ENCODE peak calls at places on chromosomes 3 and 15, in six cellular contexts. One of them, this sample, is unnamed.

GRCh38 chr3:66047321-66048050 is 8.8 kb upstream of the MAGI1 start:
- DNase-seq in HCT116: no peak
- DNase-seq in ELR: peak; percentile 69
- DNase-seq in iris pigment epithelial cell: peak; percentile 60
- DNase-seq in stimulated activated CD4-positive, alpha-beta T cell treated with anti-CD3 and anti-CD28 coated beads, Interleukin-15, amount 100 ng/mL, for 24 hours: no peak
- DNase-seq in DMS53: no peak
- DNase-seq in this sample: no peak

GRCh38 chr3:112647122-112647521 is 6.2 kb upstream of the CCDC80 start:
- DNase-seq in HCT116: no peak
- DNase-seq in ELR: peak; percentile 94
- DNase-seq in iris pigment epithelial cell: peak; percentile 93
- DNase-seq in stimulated activated CD4-positive, alpha-beta T cell treated with anti-CD3 and anti-CD28 coated beads, Interleukin-15, amount 100 ng/mL, for 24 hours: no peak
- DNase-seq in DMS53: peak; percentile 77
- DNase-seq in this sample: no peak

GRCh38 chr15:98347001-98347400 is 301.3 kb upstream of the IGF1R start:
- DNase-seq in HCT116: no peak
- DNase-seq in ELR: no peak
- DNase-seq in iris pigment epithelial cell: no peak
- DNase-seq in stimulated activated CD4-positive, alpha-beta T cell treated with anti-CD3 and anti-CD28 coated beads, Interleukin-15, amount 100 ng/mL, for 24 hours: no peak
- DNase-seq in DMS53: no peak
- DNase-seq in this sample: no peak

GRCh38 chr3:3998140-3998977 is 199.1 kb downstream of the LRRN1 start:
- DNase-seq in HCT116: peak; percentile 2
- DNase-seq in ELR: peak; percentile 4
- DNase-seq in iris pigment epithelial cell: peak; percentile 31
- DNase-seq in stimulated activated CD4-positive, alpha-beta T cell treated with anti-CD3 and anti-CD28 coated beads, Interleukin-15, amount 100 ng/mL, for 24 hours: peak; percentile 21
- DNase-seq in DMS53: peak; percentile 59
- DNase-seq in this sample: peak; percentile 15

GRCh38 chr3:144189044-144189443 is 217.4 kb downstream of the DIPK2A start:
- DNase-seq in HCT116: no peak
- DNase-seq in ELR: no peak
- DNase-seq in iris pigment epithelial cell: peak; percentile 50
- DNase-seq in stimulated activated CD4-positive, alpha-beta T cell treated with anti-CD3 and anti-CD28 coated beads, Interleukin-15, amount 100 ng/mL, for 24 hours: no peak
- DNase-seq in DMS53: no peak
- DNase-seq in this sample: no peak

GRCh38 chr3:127412578-127413317 is 124.9 kb upstream of the PRR20G start:
- DNase-seq in HCT116: no peak
- DNase-seq in ELR: no peak
- DNase-seq in iris pigment epithelial cell: no peak
- DNase-seq in stimulated activated CD4-positive, alpha-beta T cell treated with anti-CD3 and anti-CD28 coated beads, Interleukin-15, amount 100 ng/mL, for 24 hours: no peak
- DNase-seq in DMS53: no peak
- DNase-seq in this sample: no peak

GRCh38 chr15:38876211-38876610 is 311.6 kb upstream of the RASGRP1 start:
- DNase-seq in HCT116: no peak
- DNase-seq in ELR: no peak
- DNase-seq in iris pigment epithelial cell: no peak
- DNase-seq in stimulated activated CD4-positive, alpha-beta T cell treated with anti-CD3 and anti-CD28 coated beads, Interleukin-15, amount 100 ng/mL, for 24 hours: no peak
- DNase-seq in DMS53: no peak
- DNase-seq in this sample: no peak

GRCh38 chr15:95715116-95715888 is 615.2 kb upstream of the NR2F2 start:
- DNase-seq in HCT116: no peak
- DNase-seq in ELR: no peak
- DNase-seq in iris pigment epithelial cell: peak; percentile 11
- DNase-seq in stimulated activated CD4-positive, alpha-beta T cell treated with anti-CD3 and anti-CD28 coated beads, Interleukin-15, amount 100 ng/mL, for 24 hours: no peak
- DNase-seq in DMS53: no peak
- DNase-seq in this sample: no peak

GRCh38 chr15:89667706-89667960 is 11.5 kb downstream of the PLIN1 start:
- DNase-seq in HCT116: no peak
- DNase-seq in ELR: no peak
- DNase-seq in iris pigment epithelial cell: no peak
- DNase-seq in stimulated activated CD4-positive, alpha-beta T cell treated with anti-CD3 and anti-CD28 coated beads, Interleukin-15, amount 100 ng/mL, for 24 hours: no peak
- DNase-seq in DMS53: no peak
- DNase-seq in this sample: no peak

GRCh38 chr3:149277338-149277813 is 55.7 kb upstream of the CP start:
- DNase-seq in HCT116: no peak
- DNase-seq in ELR: peak; percentile 80
- DNase-seq in iris pigment epithelial cell: peak; percentile 80
- DNase-seq in stimulated activated CD4-positive, alpha-beta T cell treated with anti-CD3 and anti-CD28 coated beads, Interleukin-15, amount 100 ng/mL, for 24 hours: no peak
- DNase-seq in DMS53: peak; percentile 81
- DNase-seq in this sample: no peak

GRCh38 chr3:42505849-42506410 is 3.5 kb downstream of the VIPR1 start:
- DNase-seq in HCT116: no peak
- DNase-seq in ELR: no peak
- DNase-seq in iris pigment epithelial cell: no peak
- DNase-seq in stimulated activated CD4-positive, alpha-beta T cell treated with anti-CD3 and anti-CD28 coated beads, Interleukin-15, amount 100 ng/mL, for 24 hours: no peak
- DNase-seq in DMS53: no peak
- DNase-seq in this sample: no peak

GRCh38 chr3:47083786-47084185 is 80.1 kb downstream of the SETD2 start:
- DNase-seq in HCT116: no peak
- DNase-seq in ELR: peak; percentile 8
- DNase-seq in iris pigment epithelial cell: no peak
- DNase-seq in stimulated activated CD4-positive, alpha-beta T cell treated with anti-CD3 and anti-CD28 coated beads, Interleukin-15, amount 100 ng/mL, for 24 hours: no peak
- DNase-seq in DMS53: no peak
- DNase-seq in this sample: no peak

GRCh38 chr15:78204351-78205309 is 29.7 kb downstream of the ACSBG1 start:
- DNase-seq in HCT116: no peak
- DNase-seq in ELR: no peak
- DNase-seq in iris pigment epithelial cell: no peak
- DNase-seq in stimulated activated CD4-positive, alpha-beta T cell treated with anti-CD3 and anti-CD28 coated beads, Interleukin-15, amount 100 ng/mL, for 24 hours: no peak
- DNase-seq in DMS53: no peak
- DNase-seq in this sample: peak; percentile 79

GRCh38 chr15:99476413-99477222 is 89.2 kb upstream of the MEF2A start:
- DNase-seq in HCT116: no peak
- DNase-seq in ELR: peak; percentile 95
- DNase-seq in iris pigment epithelial cell: peak; percentile 99
- DNase-seq in stimulated activated CD4-positive, alpha-beta T cell treated with anti-CD3 and anti-CD28 coated beads, Interleukin-15, amount 100 ng/mL, for 24 hours: no peak
- DNase-seq in DMS53: peak; percentile 78
- DNase-seq in this sample: peak; percentile 82

GRCh38 chr3:138890555-138891187 is 55.9 kb upstream of the PIK3CB start:
- DNase-seq in HCT116: no peak
- DNase-seq in ELR: no peak
- DNase-seq in iris pigment epithelial cell: peak; percentile 7
- DNase-seq in stimulated activated CD4-positive, alpha-beta T cell treated with anti-CD3 and anti-CD28 coated beads, Interleukin-15, amount 100 ng/mL, for 24 hours: no peak
- DNase-seq in DMS53: no peak
- DNase-seq in this sample: no peak

GRCh38 chr15:39581501-39582285 is 814 bp downstream of the THBS1 start:
- DNase-seq in HCT116: no peak
- DNase-seq in ELR: peak; percentile 73
- DNase-seq in iris pigment epithelial cell: no peak
- DNase-seq in stimulated activated CD4-positive, alpha-beta T cell treated with anti-CD3 and anti-CD28 coated beads, Interleukin-15, amount 100 ng/mL, for 24 hours: peak; percentile 8
- DNase-seq in DMS53: peak; percentile 86
- DNase-seq in this sample: no peak

GRCh38 chr15:89198196-89198595 is 23.2 kb downstream of the RLBP1 start:
- DNase-seq in HCT116: no peak
- DNase-seq in ELR: no peak
- DNase-seq in iris pigment epithelial cell: no peak
- DNase-seq in stimulated activated CD4-positive, alpha-beta T cell treated with anti-CD3 and anti-CD28 coated beads, Interleukin-15, amount 100 ng/mL, for 24 hours: no peak
- DNase-seq in DMS53: no peak
- DNase-seq in this sample: no peak

GRCh38 chr3:100518983-100519382 is 26.6 kb downstream of the TMEM45A start:
- DNase-seq in HCT116: no peak
- DNase-seq in ELR: no peak
- DNase-seq in iris pigment epithelial cell: peak; percentile 59
- DNase-seq in stimulated activated CD4-positive, alpha-beta T cell treated with anti-CD3 and anti-CD28 coated beads, Interleukin-15, amount 100 ng/mL, for 24 hours: no peak
- DNase-seq in DMS53: no peak
- DNase-seq in this sample: peak; percentile 15

GRCh38 chr15:24772256-24772655 is 96.7 kb downstream of the NPAP1 start:
- DNase-seq in HCT116: no peak
- DNase-seq in ELR: no peak
- DNase-seq in iris pigment epithelial cell: no peak
- DNase-seq in stimulated activated CD4-positive, alpha-beta T cell treated with anti-CD3 and anti-CD28 coated beads, Interleukin-15, amount 100 ng/mL, for 24 hours: no peak
- DNase-seq in DMS53: no peak
- DNase-seq in this sample: no peak

GRCh38 chr3:136404056-136404455 is 153.9 kb downstream of the PCCB start:
- DNase-seq in HCT116: no peak
- DNase-seq in ELR: no peak
- DNase-seq in iris pigment epithelial cell: no peak
- DNase-seq in stimulated activated CD4-positive, alpha-beta T cell treated with anti-CD3 and anti-CD28 coated beads, Interleukin-15, amount 100 ng/mL, for 24 hours: no peak
- DNase-seq in DMS53: no peak
- DNase-seq in this sample: no peak

GRCh38 chr3:136728918-136729317 is 23.3 kb downstream of the STAG1 start:
- DNase-seq in HCT116: no peak
- DNase-seq in ELR: peak; percentile 84
- DNase-seq in iris pigment epithelial cell: peak; percentile 85
- DNase-seq in stimulated activated CD4-positive, alpha-beta T cell treated with anti-CD3 and anti-CD28 coated beads, Interleukin-15, amount 100 ng/mL, for 24 hours: no peak
- DNase-seq in DMS53: no peak
- DNase-seq in this sample: no peak

GRCh38 chr15:23049984-23050628 is 10.7 kb upstream of the TUBGCP5 start:
- DNase-seq in HCT116: no peak
- DNase-seq in ELR: no peak
- DNase-seq in iris pigment epithelial cell: no peak
- DNase-seq in stimulated activated CD4-positive, alpha-beta T cell treated with anti-CD3 and anti-CD28 coated beads, Interleukin-15, amount 100 ng/mL, for 24 hours: no peak
- DNase-seq in DMS53: no peak
- DNase-seq in this sample: no peak

GRCh38 chr3:159488657-159489056 is 500.0 kb upstream of the IL12A start:
- DNase-seq in HCT116: no peak
- DNase-seq in ELR: no peak
- DNase-seq in iris pigment epithelial cell: no peak
- DNase-seq in stimulated activated CD4-positive, alpha-beta T cell treated with anti-CD3 and anti-CD28 coated beads, Interleukin-15, amount 100 ng/mL, for 24 hours: no peak
- DNase-seq in DMS53: no peak
- DNase-seq in this sample: no peak

GRCh38 chr3:60841355-60841754 is 409.9 kb downstream of the FHIT start:
- DNase-seq in HCT116: no peak
- DNase-seq in ELR: no peak
- DNase-seq in iris pigment epithelial cell: peak; percentile 53
- DNase-seq in stimulated activated CD4-positive, alpha-beta T cell treated with anti-CD3 and anti-CD28 coated beads, Interleukin-15, amount 100 ng/mL, for 24 hours: no peak
- DNase-seq in DMS53: no peak
- DNase-seq in this sample: no peak

GRCh38 chr3:191360620-191361019 is 30.3 kb upstream of the UTS2B start:
- DNase-seq in HCT116: no peak
- DNase-seq in ELR: no peak
- DNase-seq in iris pigment epithelial cell: no peak
- DNase-seq in stimulated activated CD4-positive, alpha-beta T cell treated with anti-CD3 and anti-CD28 coated beads, Interleukin-15, amount 100 ng/mL, for 24 hours: no peak
- DNase-seq in DMS53: no peak
- DNase-seq in this sample: no peak

GRCh38 chr3:9808345-9809037 is 1.6 kb upstream of the TTLL3 start:
- DNase-seq in HCT116: peak; percentile 45
- DNase-seq in ELR: peak; percentile 68
- DNase-seq in iris pigment epithelial cell: peak; percentile 40
- DNase-seq in stimulated activated CD4-positive, alpha-beta T cell treated with anti-CD3 and anti-CD28 coated beads, Interleukin-15, amount 100 ng/mL, for 24 hours: peak; percentile 64
- DNase-seq in DMS53: peak; percentile 64
- DNase-seq in this sample: no peak

GRCh38 chr3:193021506-193022010 is 103.9 kb upstream of the MB21D2 start:
- DNase-seq in HCT116: no peak
- DNase-seq in ELR: no peak
- DNase-seq in iris pigment epithelial cell: no peak
- DNase-seq in stimulated activated CD4-positive, alpha-beta T cell treated with anti-CD3 and anti-CD28 coated beads, Interleukin-15, amount 100 ng/mL, for 24 hours: no peak
- DNase-seq in DMS53: no peak
- DNase-seq in this sample: no peak

GRCh38 chr3:30835667-30836066 is 58.8 kb downstream of the GADL1 start:
- DNase-seq in HCT116: no peak
- DNase-seq in ELR: no peak
- DNase-seq in iris pigment epithelial cell: no peak
- DNase-seq in stimulated activated CD4-positive, alpha-beta T cell treated with anti-CD3 and anti-CD28 coated beads, Interleukin-15, amount 100 ng/mL, for 24 hours: no peak
- DNase-seq in DMS53: no peak
- DNase-seq in this sample: no peak

GRCh38 chr3:10015476-10015904 is 10.7 kb upstream of the FANCD2 start:
- DNase-seq in HCT116: no peak
- DNase-seq in ELR: peak; percentile 76
- DNase-seq in iris pigment epithelial cell: peak; percentile 96
- DNase-seq in stimulated activated CD4-positive, alpha-beta T cell treated with anti-CD3 and anti-CD28 coated beads, Interleukin-15, amount 100 ng/mL, for 24 hours: no peak
- DNase-seq in DMS53: no peak
- DNase-seq in this sample: peak; percentile 75

GRCh38 chr15:28124841-28125240 is 25.7 kb upstream of the OCA2 start:
- DNase-seq in HCT116: no peak
- DNase-seq in ELR: no peak
- DNase-seq in iris pigment epithelial cell: no peak
- DNase-seq in stimulated activated CD4-positive, alpha-beta T cell treated with anti-CD3 and anti-CD28 coated beads, Interleukin-15, amount 100 ng/mL, for 24 hours: no peak
- DNase-seq in DMS53: no peak
- DNase-seq in this sample: no peak

GRCh38 chr3:53836084-53836872 is 9.9 kb downstream of the CHDH start:
- DNase-seq in HCT116: no peak
- DNase-seq in ELR: no peak
- DNase-seq in iris pigment epithelial cell: no peak
- DNase-seq in stimulated activated CD4-positive, alpha-beta T cell treated with anti-CD3 and anti-CD28 coated beads, Interleukin-15, amount 100 ng/mL, for 24 hours: no peak
- DNase-seq in DMS53: no peak
- DNase-seq in this sample: no peak

GRCh38 chr3:174333640-174334039 is 525.5 kb upstream of the NAALADL2 start:
- DNase-seq in HCT116: no peak
- DNase-seq in ELR: no peak
- DNase-seq in iris pigment epithelial cell: no peak
- DNase-seq in stimulated activated CD4-positive, alpha-beta T cell treated with anti-CD3 and anti-CD28 coated beads, Interleukin-15, amount 100 ng/mL, for 24 hours: no peak
- DNase-seq in DMS53: peak; percentile 76
- DNase-seq in this sample: no peak